ENCODE peak calls at places on chromosome 16, in four cellular contexts. Y, V, J and P are unnamed samples.

GRCh38 chr16:28587386-28587785 is 9.5 kb downstream of the SULT1A2 start:
- DNase-seq in Y (no peak), V (no peak), J (no peak), P (no peak)

GRCh38 chr16:19130385-19130784 is 16.6 kb downstream of the ITPRIPL2 start:
- DNase-seq in Y (no peak), V (no peak), J (no peak), P (no peak)

GRCh38 chr16:1256874-1257322 is 1.0 kb downstream of the TPSD1 start:
- DNase-seq in Y (no peak), V (no peak), J (no peak), P (no peak)

GRCh38 chr16:86854895-86855294 is 276.5 kb downstream of the FOXL1 start:
- DNase-seq in Y (no peak), V (no peak), J (no peak), P (no peak)

GRCh38 chr16:59369523-59369922 is 635.4 kb upstream of the GOT2 start:
- DNase-seq in Y (no peak), V (no peak), J (no peak), P (no peak)

GRCh38 chr16:68902376-68903345 is 59.3 kb downstream of the TANGO6 start:
- DNase-seq in Y (peak; percentile 54), V (peak; percentile 48), J (peak; percentile 63), P (peak; percentile 49)

GRCh38 chr16:87816507-87817100 is 50.8 kb upstream of the KLHDC4 start:
- DNase-seq in Y (no peak), V (no peak), J (no peak), P (no peak)

GRCh38 chr16:2698103-2698870 is 16.0 kb downstream of the KCTD5 start:
- DNase-seq in Y (no peak), V (no peak), J (no peak), P (no peak)

GRCh38 chr16:83402969-83403368 is 404.8 kb upstream of the HSBP1 start:
- DNase-seq in Y (no peak), V (no peak), J (no peak), P (no peak)

GRCh38 chr16:70651524-70651923 is 5.2 kb downstream of the IL34 start:
- DNase-seq in Y (no peak), V (no peak), J (no peak), P (no peak)

GRCh38 chr16:58620396-58620795 is 9.2 kb downstream of the CNOT1 start:
- DNase-seq in Y (no peak), V (no peak), J (no peak), P (no peak)

GRCh38 chr16:68434654-68435210 is 13.6 kb downstream of the SMPD3 start:
- DNase-seq in Y (no peak), V (no peak), J (no peak), P (no peak)

GRCh38 chr16:82730901-82731300 is 104.1 kb downstream of the CDH13 start:
- DNase-seq in Y (no peak), V (no peak), J (no peak), P (no peak)

GRCh38 chr16:9885457-9885856 is 296.8 kb downstream of the GRIN2A start:
- DNase-seq in Y (no peak), V (no peak), J (no peak), P (no peak)

GRCh38 chr16:1509307-1510221 is 16.4 kb downstream of the TELO2 start:
- DNase-seq in Y (no peak), V (no peak), J (no peak), P (no peak)

GRCh38 chr16:48155926-48156789 is at the start of gene ABCC12:
- DNase-seq in Y (no peak), V (no peak), J (no peak), P (no peak)

GRCh38 chr16:74700206-74701040 is at the start of gene MLKL:
- DNase-seq in Y (peak; percentile 57), V (peak; percentile 46), J (peak; percentile 62), P (no peak)

GRCh38 chr16:86827521-86827920 is 249.2 kb downstream of the FOXL1 start:
- DNase-seq in Y (no peak), V (no peak), J (no peak), P (no peak)

GRCh38 chr16:66695935-66696668 is 441 bp downstream of the CMTM4 start:
- DNase-seq in Y (peak; percentile 61), V (peak; percentile 56), J (no peak), P (no peak)

GRCh38 chr16:89917773-89918452 is 749 bp upstream of the MC1R start:
- DNase-seq in Y (peak; percentile 40), V (peak; percentile 66), J (peak; percentile 90), P (peak; percentile 50)

GRCh38 chr16:68892214-68892613 is 48.9 kb downstream of the TANGO6 start:
- DNase-seq in Y (no peak), V (no peak), J (no peak), P (no peak)

GRCh38 chr16:58197314-58198012 is 443 bp downstream of the CSNK2A2 start:
- DNase-seq in Y (peak; percentile 19), V (peak; percentile 50), J (no peak), P (peak; percentile 35)

GRCh38 chr16:24852281-24852721 is 6.5 kb downstream of the SLC5A11 start:
- DNase-seq in Y (no peak), V (no peak), J (no peak), P (no peak)

GRCh38 chr16:67311607-67312449 is 14.7 kb downstream of the KCTD19 start:
- DNase-seq in Y (no peak), V (no peak), J (peak; percentile 28), P (peak; percentile 18)

GRCh38 chr16:54175169-54175551 is 111.4 kb downstream of the IRX3 start:
- DNase-seq in Y (no peak), V (no peak), J (no peak), P (no peak)

GRCh38 chr16:51148674-51149228 is 2.3 kb downstream of the SALL1 start:
- DNase-seq in Y (no peak), V (no peak), J (no peak), P (no peak)

GRCh38 chr16:82031116-82032084 is 3.7 kb upstream of the HSD17B2 start:
- DNase-seq in Y (no peak), V (peak; percentile 45), J (peak; percentile 71), P (peak; percentile 46)

GRCh38 chr16:57930533-57930932 is 40.4 kb downstream of the CNGB1 start:
- DNase-seq in Y (no peak), V (no peak), J (no peak), P (no peak)

GRCh38 chr16:89370081-89370511 is 120.3 kb downstream of the ANKRD11 start:
- DNase-seq in Y (no peak), V (no peak), J (no peak), P (no peak)

GRCh38 chr16:28120754-28121153 is 57.2 kb upstream of the GSG1L start:
- DNase-seq in Y (no peak), V (no peak), J (no peak), P (no peak)

GRCh38 chr16:53626816-53627215 is 76.8 kb downstream of the RPGRIP1L start:
- DNase-seq in Y (no peak), V (no peak), J (no peak), P (no peak)

GRCh38 chr16:63157818-63158217 is 1121.6 kb upstream of the CDH8 start:
- DNase-seq in Y (no peak), V (no peak), J (no peak), P (no peak)
- TF ChIP-seq ELF4 in Y (no peak), V (no peak), J (no peak), P (no peak)

DNA sequence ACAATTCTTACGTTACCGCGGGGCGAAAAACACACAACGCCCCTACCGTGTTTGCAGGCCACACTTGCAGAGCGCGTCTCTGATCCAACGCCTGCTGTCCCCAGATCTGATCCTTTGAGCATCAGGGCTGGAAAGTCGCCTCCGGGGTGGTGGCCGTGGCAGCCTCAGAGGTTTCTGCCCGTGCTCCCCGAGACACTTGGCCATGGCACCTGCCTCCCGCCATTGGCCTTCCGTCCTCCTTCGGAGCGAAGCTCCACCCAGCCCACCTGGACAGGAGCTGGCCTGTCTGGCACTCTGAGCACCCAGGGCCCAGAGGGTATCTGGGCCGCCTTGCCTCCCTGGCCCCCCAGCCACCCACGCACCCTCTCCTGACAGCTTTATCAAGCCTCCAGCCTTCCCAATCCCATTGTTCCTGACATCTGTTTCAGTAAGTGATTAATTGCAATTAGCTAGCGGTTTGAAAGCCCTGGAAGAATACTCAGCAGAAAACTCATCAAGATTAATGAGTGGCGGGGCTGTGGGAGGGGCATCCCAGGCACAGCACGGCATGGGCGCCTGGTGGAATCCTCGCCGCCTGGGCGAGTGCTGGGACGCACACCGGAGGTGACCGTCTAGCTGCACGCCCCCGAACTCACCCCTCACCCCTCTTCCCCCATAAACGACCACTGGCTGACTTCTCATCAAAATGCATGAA is 181.5 kb upstream of the GSE1 start:
- DNase-seq in Y (peak; percentile 10), V (no peak), J (no peak), P (no peak)
- TF ChIP-seq ELF4 in Y (no peak), V (no peak), J (no peak), P (no peak)

GRCh38 chr16:4298761-4299522 is 16.9 kb upstream of the GLIS2 start:
- DNase-seq in Y (peak; percentile 76), V (peak; percentile 66), J (no peak), P (no peak)
- TF ChIP-seq ELF4 in Y (no peak), V (no peak), J (no peak), P (no peak)

GRCh38 chr16:80300876-80301275 is 239.9 kb upstream of the DYNLRB2 start:
- DNase-seq in Y (no peak), V (no peak), J (peak; percentile 54), P (no peak)
- TF ChIP-seq ELF4 in Y (no peak), V (no peak), J (no peak), P (no peak)

DNA sequence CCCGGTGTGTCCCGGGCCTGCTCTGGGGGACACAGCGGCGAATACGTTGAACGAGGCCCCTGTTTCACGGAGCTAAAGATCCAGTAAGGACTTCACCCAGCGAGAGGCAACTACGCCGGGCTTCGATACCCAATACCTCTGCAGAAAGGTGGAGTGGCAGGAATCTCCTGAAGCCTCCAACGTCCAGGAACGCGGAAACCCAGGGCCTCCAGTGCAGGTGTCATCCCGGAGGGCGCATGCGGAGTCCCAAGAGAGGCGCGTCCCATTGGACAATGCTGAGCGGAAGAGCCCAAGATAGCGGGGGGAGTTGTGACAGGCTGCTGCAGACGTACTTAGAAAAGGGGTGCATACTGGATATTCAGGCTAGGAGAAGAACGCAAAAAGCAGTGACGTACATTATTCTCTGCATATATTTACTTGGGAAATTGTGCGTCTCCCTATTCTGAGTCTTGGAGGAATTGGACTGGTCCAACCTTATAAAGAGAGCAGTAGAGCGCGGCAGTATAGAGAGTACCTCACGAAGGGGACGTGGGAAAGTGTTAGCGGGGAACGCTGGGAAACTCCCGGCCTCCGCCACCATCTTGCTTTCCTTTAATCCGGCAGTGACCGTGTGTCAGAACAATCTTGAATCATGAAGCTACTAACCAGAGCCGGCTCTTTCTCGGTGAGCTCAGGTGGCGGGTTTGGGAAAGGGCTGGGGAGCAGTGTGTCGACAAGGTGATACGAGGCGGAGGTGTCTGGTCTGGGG is at the start of gene UQCRC2:
- DNase-seq in Y (peak; percentile 85), V (peak; percentile 94), J (peak; percentile 97), P (peak; percentile 91)
- TF ChIP-seq ELF4 in Y (no peak), V (no peak), J (peak; percentile 99), P (peak; percentile 42)

DNA sequence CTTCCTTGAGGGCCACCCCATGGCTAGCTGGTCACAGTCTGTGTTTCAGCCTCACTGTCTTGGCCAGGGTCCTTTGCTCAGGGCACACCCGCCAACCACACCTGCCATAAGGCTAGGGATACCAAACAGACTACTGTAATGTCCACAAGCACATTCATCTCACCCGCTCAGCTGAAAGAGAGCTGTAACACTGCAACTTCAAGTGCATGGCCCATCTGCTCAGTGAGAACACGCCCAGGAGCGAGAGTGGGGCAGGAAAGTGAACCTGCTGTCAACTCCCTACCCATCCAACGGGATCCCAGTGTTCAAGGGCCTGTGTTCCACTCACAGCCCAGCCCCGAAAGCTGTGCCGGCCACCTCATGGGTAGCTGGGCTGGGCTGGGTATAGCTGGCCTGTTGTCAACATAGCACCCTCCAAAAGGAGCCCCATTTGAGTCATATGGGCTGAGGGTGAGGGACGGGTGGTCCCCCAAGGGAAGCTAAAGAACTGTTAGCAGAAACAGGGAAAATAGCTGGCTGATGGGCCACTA is 55.7 kb downstream of the SCNN1B start:
- DNase-seq in Y (no peak), V (no peak), J (no peak), P (no peak)
- TF ChIP-seq ELF4 in Y (no peak), V (no peak), J (no peak), P (no peak)